ENCODE peak calls at places on chromosomes 3 and 15, in nine cellular contexts. A is Peyer's patch, V is endothelial cell, L is WTC11, R is B cell, S is upper lobe of right lung, X is heart right ventricle, E is WERI-Rb-1, Y is bronchial epithelial cell. O is an unnamed sample.

GRCh38 chr3:29286841-29287240 is 6.0 kb downstream of the RBMS3 start:
- DNase-seq in L (no peak), V (no peak), E (no peak), S (no peak), R (no peak), Y (peak), A (no peak), X (no peak), O (no peak)

GRCh38 chr15:80201256-80202015 is 48.6 kb downstream of the FAH start:
- DNase-seq in L (no peak), R (no peak), V (no peak), S (no peak), A (no peak), Y (no peak), E (no peak), X (no peak), O (no peak)

GRCh38 chr3:50238549-50239026 is 2.6 kb downstream of the GNAI2 start:
- DNase-seq in Y (no peak), X (peak), S (peak), R (no peak), V (no peak), E (no peak), A (no peak), L (no peak), O (no peak)

GRCh38 chr3:195240939-195241338 is 30.0 kb downstream of the XXYLT1 start:
- DNase-seq in L (no peak), V (no peak), S (peak), R (no peak), A (no peak), E (no peak), X (peak), Y (peak), O (no peak)

GRCh38 chr15:35349916-35350315 is 196.0 kb downstream of the DPH6 start:
- DNase-seq in Y (peak), X (no peak), R (no peak), V (no peak), A (no peak), L (no peak), E (no peak), S (no peak), O (no peak)

GRCh38 chr3:81622395-81622794 is 139.1 kb downstream of the GBE1 start:
- DNase-seq in V (no peak), X (no peak), E (no peak), Y (no peak), L (no peak), R (no peak), S (no peak), A (no peak), O (no peak)

GRCh38 chr3:183584246-183584913 is 28.9 kb upstream of the KLHL6 start:
- DNase-seq in S (no peak), Y (no peak), E (peak), V (peak), A (no peak), X (peak), R (no peak), L (no peak), O (peak)

GRCh38 chr3:98012974-98013373 is 22.1 kb downstream of the GABRR3 start:
- DNase-seq in L (no peak), S (no peak), A (no peak), Y (peak), R (no peak), X (no peak), V (no peak), E (no peak), O (no peak)

GRCh38 chr3:79406175-79406574 is 361.6 kb downstream of the ROBO1 start:
- DNase-seq in Y (peak), L (peak), E (peak), S (no peak), X (no peak), A (no peak), R (no peak), V (no peak), O (no peak)
- TF ChIP-seq CTCF in Y (peak), L (peak), E (peak), S (no peak), X (no peak), A (no peak), R (no peak), V (no peak), O (no peak)

DNA sequence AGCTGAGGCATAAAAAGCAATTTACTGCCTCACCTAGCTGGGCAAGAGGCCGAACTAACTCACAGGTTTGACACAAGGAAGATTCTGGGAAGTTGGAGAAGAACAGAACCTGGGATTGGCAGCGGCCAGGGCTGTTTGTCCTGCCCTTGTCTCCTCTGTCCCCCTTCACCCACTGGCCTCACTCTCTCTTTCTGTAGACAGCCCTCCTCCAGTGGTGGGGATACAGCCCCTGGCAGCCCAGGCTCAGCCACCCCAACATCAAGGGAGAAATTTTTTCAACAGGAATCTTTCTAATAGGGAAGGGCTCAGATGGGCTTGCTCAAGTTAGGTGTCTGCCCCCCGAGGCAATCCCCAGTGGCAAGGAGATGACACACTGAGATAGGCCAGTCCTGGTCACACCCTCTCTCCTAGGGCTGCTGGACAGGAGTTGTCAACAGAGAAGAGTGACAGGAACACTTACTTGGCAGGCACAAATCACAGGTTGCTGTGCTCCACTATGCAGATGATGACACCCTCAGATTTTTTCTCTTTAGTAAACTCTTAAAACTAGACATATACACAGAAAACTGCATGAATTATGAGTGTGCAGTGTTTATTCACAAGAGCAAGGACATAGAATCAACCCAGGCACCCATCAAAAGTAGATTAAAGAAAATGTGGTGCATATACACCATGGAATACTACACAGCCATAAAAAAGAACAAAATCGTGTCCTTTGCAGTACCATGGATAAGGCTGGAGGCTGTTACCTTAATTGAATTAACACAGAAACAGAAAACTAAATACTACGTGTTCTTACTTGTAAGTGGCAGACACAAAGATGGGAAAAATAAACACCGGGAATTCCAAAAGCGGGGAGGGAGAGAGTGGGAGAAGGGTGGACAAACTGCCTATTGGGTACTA is 36.4 kb downstream of the PLA2G4D start:
- DNase-seq in L (no peak), A (peak), R (no peak), Y (peak), V (no peak), X (no peak), E (no peak), S (no peak), O (no peak)
- TF ChIP-seq CTCF in L (no peak), A (no peak), R (no peak), Y (no peak), V (no peak), X (no peak), E (no peak), S (no peak), O (no peak)

GRCh38 chr15:23039917-23040281 is 530 bp upstream of the TUBGCP5 start:
- DNase-seq in R (no peak), L (no peak), X (peak), V (no peak), E (no peak), Y (no peak), A (no peak), S (no peak), O (no peak)

GRCh38 chr15:23038741-23039150 is 623 bp downstream of the TUBGCP5 start:
- DNase-seq in E (no peak), R (no peak), A (no peak), V (no peak), L (no peak), Y (peak), S (no peak), X (no peak), O (no peak)

GRCh38 chr15:23035964-23036566 is 3.3 kb downstream of the TUBGCP5 start:
- DNase-seq in A (peak), R (peak), E (peak), V (peak), L (peak), S (no peak), Y (peak), X (peak), O (peak)

GRCh38 chr15:23033979-23034378 is 5.4 kb downstream of the TUBGCP5 start:
- DNase-seq in Y (no peak), E (no peak), L (no peak), X (no peak), V (no peak), R (no peak), S (no peak), A (no peak), O (no peak)

DNA sequence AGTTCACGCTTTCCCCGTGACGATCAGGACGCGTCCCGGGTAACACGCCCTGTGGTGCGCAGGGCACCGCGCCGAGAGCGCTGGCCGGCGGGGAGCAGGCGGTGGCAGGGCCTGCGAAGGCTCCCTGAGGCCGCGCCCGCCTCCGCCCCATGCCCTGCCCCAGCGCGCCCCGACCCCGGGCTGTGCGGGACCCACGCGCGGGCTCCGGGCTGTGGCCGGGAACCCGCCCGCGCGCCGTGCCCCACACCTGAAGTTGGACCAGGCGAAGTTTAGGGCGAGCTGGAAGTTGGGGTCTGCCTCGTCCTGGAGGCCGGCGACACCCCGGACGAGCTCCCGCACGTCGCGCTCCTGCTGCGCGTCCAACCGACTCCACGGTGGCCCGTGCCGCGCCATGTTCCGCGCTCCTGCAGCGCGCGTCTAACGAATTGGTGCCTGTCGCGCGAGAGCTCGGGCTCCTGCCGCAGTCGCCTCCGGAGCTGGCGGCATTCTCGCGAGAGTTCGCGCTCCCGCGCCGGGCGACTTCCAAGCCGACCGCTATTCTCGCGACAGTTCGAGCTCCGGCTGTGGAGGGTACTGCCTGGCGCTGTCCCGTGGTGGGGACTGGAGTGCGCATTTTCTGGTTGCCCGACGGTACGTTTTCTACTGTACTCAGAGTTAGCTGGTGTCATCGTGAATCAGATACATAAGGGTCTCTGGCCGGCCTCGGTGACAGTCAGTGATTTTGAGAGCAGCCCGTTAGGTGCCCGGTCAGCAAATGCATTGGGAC is at the start of gene TUBGCP5:
- DNase-seq in E (peak), V (peak), L (peak), Y (peak), X (peak), S (peak), R (peak), A (peak), O (peak)
- TF ChIP-seq CTCF in E (peak), V (no peak), L (no peak), Y (peak), X (no peak), S (peak), R (peak), A (peak), O (peak)

DNA sequence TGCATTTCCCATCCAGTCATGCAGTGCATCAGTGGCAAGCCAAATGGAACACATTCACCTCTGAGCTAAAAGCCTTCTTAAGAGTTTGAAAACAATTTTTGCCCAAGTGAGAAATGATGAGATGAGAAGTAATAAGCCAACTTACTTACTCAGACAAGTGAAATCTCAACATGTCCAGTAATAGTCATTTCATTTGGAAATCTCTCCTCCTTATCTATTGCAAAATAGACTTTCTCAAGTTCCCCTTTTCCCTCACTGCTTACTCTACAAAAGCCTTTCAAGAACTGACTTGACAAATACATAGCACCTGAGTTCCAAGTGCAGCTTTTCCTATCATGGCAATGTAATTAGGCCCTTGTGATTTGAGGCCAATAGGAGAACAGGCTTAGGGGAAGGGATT is 282.3 kb downstream of the SLC9A9 start:
- DNase-seq in V (no peak), Y (peak), A (no peak), L (no peak), E (no peak), R (peak), X (no peak), S (no peak), O (no peak)
- TF ChIP-seq CTCF in V (no peak), Y (no peak), A (no peak), L (no peak), E (no peak), R (no peak), X (no peak), S (no peak), O (no peak)

GRCh38 chr15:56291741-56292140 is 48.1 kb upstream of the RFX7 start:
- DNase-seq in E (no peak), X (no peak), V (no peak), A (no peak), S (no peak), R (no peak), Y (no peak), L (no peak), O (no peak)

GRCh38 chr15:56295433-56295832 is 51.8 kb upstream of the RFX7 start:
- DNase-seq in L (no peak), E (no peak), Y (no peak), S (no peak), X (no peak), A (no peak), R (no peak), V (no peak), O (no peak)

GRCh38 chr15:56298723-56299122 is 55.0 kb upstream of the RFX7 start:
- DNase-seq in R (no peak), S (no peak), E (no peak), X (no peak), Y (no peak), L (no peak), A (no peak), V (no peak), O (no peak)

GRCh38 chr15:56293495-56294292 is 50.0 kb upstream of the RFX7 start:
- DNase-seq in A (no peak), V (no peak), Y (no peak), L (no peak), S (no peak), E (no peak), R (no peak), X (no peak), O (no peak)

DNA sequence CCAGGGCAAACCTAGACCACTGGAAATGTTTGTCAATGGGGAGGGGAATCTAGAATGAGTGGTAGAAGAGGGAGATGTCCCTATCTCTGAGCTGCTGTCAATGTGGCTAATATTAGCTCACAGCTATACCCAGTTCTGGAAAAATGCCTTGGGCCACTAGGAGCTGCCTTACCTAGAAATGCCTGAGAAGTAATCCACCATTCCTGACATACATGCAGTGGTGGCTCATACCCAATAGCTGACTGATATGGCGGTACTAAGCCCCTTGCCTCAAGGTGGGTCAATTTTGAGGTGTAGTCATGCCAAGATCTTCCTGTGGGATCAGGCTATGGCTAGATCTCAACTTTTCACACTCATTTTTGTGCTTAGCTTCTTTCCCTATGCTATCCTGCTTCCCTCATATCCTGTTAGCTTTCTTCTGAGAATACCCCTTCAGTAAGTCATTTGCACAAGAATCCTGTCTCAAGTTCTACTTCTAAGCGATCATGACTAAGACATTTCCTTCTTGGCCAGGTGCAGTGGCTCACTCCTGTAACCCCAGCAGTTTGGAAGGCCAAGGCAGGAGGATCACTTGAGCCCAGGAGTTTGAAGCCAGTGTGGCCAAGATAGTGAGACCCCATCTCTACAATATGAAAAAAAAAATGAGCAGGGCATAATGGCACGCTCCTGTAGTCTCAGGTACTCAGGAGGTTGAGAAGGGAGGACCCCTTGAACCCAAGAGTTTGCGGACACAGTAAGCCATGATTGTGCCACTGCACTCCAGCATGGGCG is 49.1 kb upstream of the RFX7 start:
- DNase-seq in V (no peak), S (no peak), Y (no peak), X (no peak), R (no peak), A (no peak), E (no peak), L (no peak), O (no peak)
- TF ChIP-seq CTCF in V (no peak), S (no peak), Y (no peak), X (no peak), R (no peak), A (no peak), E (no peak), L (no peak), O (no peak)

GRCh38 chr3:142151828-142152227 is 2.5 kb upstream of the TFDP2 start:
- DNase-seq in S (no peak), A (no peak), E (no peak), L (no peak), Y (no peak), R (no peak), V (no peak), X (no peak), O (no peak)

GRCh38 chr3:142154186-142154585 is 4.8 kb upstream of the TFDP2 start:
- DNase-seq in R (no peak), S (no peak), X (no peak), L (no peak), E (no peak), A (no peak), V (no peak), Y (peak), O (no peak)

GRCh38 chr3:142150271-142150670 is 927 bp upstream of the TFDP2 start:
- DNase-seq in A (no peak), S (no peak), X (no peak), E (no peak), L (no peak), Y (no peak), V (no peak), R (no peak), O (no peak)

GRCh38 chr3:142151240-142151639 is 1.9 kb upstream of the TFDP2 start:
- DNase-seq in A (no peak), L (no peak), E (no peak), R (no peak), X (no peak), V (no peak), S (no peak), Y (no peak), O (no peak)

DNA sequence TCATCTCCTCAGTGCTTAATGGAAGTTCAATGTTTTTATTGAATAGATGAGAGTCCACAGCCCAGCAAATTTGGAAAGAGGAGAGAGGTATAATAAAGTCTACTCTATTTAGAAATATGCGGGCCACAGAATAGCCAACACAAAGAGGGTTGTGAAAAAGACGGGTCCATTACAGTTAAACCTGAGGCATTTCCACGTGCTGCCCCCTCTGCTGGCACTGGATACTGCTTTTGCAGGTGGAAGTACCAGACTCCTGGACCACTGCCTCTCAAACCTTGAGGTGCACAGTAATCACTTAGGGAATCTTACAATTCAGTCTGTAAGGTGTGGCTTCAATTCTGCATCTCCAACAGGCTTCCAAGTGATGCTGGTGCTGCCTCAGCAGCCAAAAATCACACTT is 3.0 kb upstream of the TFDP2 start:
- DNase-seq in L (peak), Y (no peak), S (no peak), A (no peak), R (no peak), V (peak), E (no peak), X (no peak), O (peak)
- TF ChIP-seq CTCF in L (no peak), Y (peak), S (no peak), A (no peak), R (no peak), V (peak), E (peak), X (no peak), O (peak)

GRCh38 chr15:73175382-73175781 is 123.1 kb downstream of the NEO1 start:
- DNase-seq in A (no peak), L (no peak), V (no peak), E (no peak), Y (no peak), S (no peak), X (no peak), R (no peak), O (no peak)
- TF ChIP-seq CTCF in A (no peak), L (no peak), V (no peak), E (no peak), Y (no peak), S (no peak), X (no peak), R (no peak), O (no peak)

GRCh38 chr3:67946446-67946845 is 292.0 kb upstream of the SUCLG2 start:
- DNase-seq in S (no peak), L (no peak), Y (no peak), R (no peak), A (no peak), V (no peak), E (no peak), X (no peak), O (no peak)

GRCh38 chr3:67943546-67943945 is 289.1 kb upstream of the SUCLG2 start:
- DNase-seq in R (no peak), L (no peak), S (no peak), X (no peak), A (no peak), V (no peak), E (no peak), Y (no peak), O (no peak)

GRCh38 chr3:67947808-67948508 is 293.5 kb upstream of the SUCLG2 start:
- DNase-seq in S (no peak), X (no peak), A (peak), R (no peak), L (peak), Y (no peak), V (peak), E (peak), O (peak)
- TF ChIP-seq CTCF in S (no peak), X (no peak), A (no peak), R (no peak), L (no peak), Y (no peak), V (no peak), E (no peak), O (no peak)